ENCODE peak calls at places on chromosomes 16 and 17, in six cellular contexts. N, M, S, J, O and V are unnamed samples.

GRCh38 chr16:56781565-56781964 is 51.6 kb downstream of the NUP93 start:
- DNase-seq in N (no peak), M (no peak), S (no peak), J (no peak), O (no peak), V (no peak)

GRCh38 chr16:4538067-4538385 is 547 bp downstream of the CDIP1 start:
- DNase-seq in N (no peak), M (peak; percentile 33), S (no peak), J (peak; percentile 89), O (no peak), V (no peak)

GRCh38 chr16:28977703-28978641 is 3.4 kb downstream of the SPNS1 start:
- DNase-seq in N (no peak), M (peak; percentile 28), S (no peak), J (no peak), O (peak; percentile 60), V (peak; percentile 46)

GRCh38 chr17:64420143-64420670 is 28.7 kb upstream of the MILR1 start:
- DNase-seq in N (no peak), M (peak; percentile 68), S (no peak), J (no peak), O (no peak), V (peak; percentile 87)

GRCh38 chr16:22192261-22193133 is 13.6 kb upstream of the EEF2K start:
- DNase-seq in N (peak; percentile 77), M (no peak), S (peak; percentile 39), J (peak; percentile 97), O (peak; percentile 86), V (peak; percentile 35)

GRCh38 chr16:89711601-89712475 is 8.9 kb downstream of the VPS9D1 start:
- DNase-seq in N (no peak), M (peak; percentile 92), S (no peak), J (no peak), O (peak; percentile 65), V (peak; percentile 87)

GRCh38 chr16:80323808-80324195 is 217.0 kb upstream of the DYNLRB2 start:
- DNase-seq in N (no peak), M (no peak), S (no peak), J (no peak), O (no peak), V (no peak)

GRCh38 chr16:88528902-88529318 is 41.3 kb upstream of the ZC3H18 start:
- DNase-seq in N (no peak), M (no peak), S (no peak), J (no peak), O (no peak), V (no peak)

GRCh38 chr17:30969989-30970680 is 704 bp upstream of the RNF135 start:
- DNase-seq in N (no peak), M (no peak), S (no peak), J (peak; percentile 86), O (no peak), V (no peak)

GRCh38 chr16:31451681-31452351 is 7.5 kb upstream of the ARMC5 start:
- DNase-seq in N (peak; percentile 46), M (peak; percentile 70), S (no peak), J (peak; percentile 88), O (no peak), V (peak; percentile 46)

GRCh38 chr16:57084257-57084770 is 8.1 kb upstream of the CPNE2 start:
- DNase-seq in N (peak; percentile 55), M (peak; percentile 83), S (peak; percentile 43), J (peak; percentile 94), O (peak; percentile 86), V (peak; percentile 88)

GRCh38 chr16:81310045-81310644 is 4.6 kb upstream of the GAN start:
- DNase-seq in N (no peak), M (no peak), S (no peak), J (no peak), O (no peak), V (no peak)

GRCh38 chr17:80694992-80695912 is 150.6 kb downstream of the RPTOR start:
- DNase-seq in N (no peak), M (no peak), S (no peak), J (no peak), O (no peak), V (no peak)

GRCh38 chr16:50697881-50698767 is 4.7 kb downstream of the NOD2 start:
- DNase-seq in N (no peak), M (no peak), S (no peak), J (peak; percentile 88), O (no peak), V (no peak)